ENCODE peak calls at places on chromosomes 4 and X, in six cellular contexts. One of them, this sample, is unnamed.

GRCh38 chr4:53011176-53011575 is 149.1 kb downstream of the RASL11B start:
- DNase-seq in breast epithelium: no peak
- DNase-seq in endothelial cell of umbilical vein: peak
- DNase-seq in uterus: no peak
- DNase-seq in prostate gland: no peak
- DNase-seq in suprapubic skin: no peak
- DNase-seq in this sample: no peak

GRCh38 chrX:14050704-14051103 is 21.0 kb upstream of the GEMIN8 start:
- DNase-seq in breast epithelium: no peak
- DNase-seq in endothelial cell of umbilical vein: no peak
- DNase-seq in uterus: no peak
- DNase-seq in prostate gland: no peak
- DNase-seq in suprapubic skin: no peak
- DNase-seq in this sample: no peak

GRCh38 chr4:38132140-38132673 is 172.0 kb downstream of the PTTG2 start:
- DNase-seq in breast epithelium: no peak
- DNase-seq in endothelial cell of umbilical vein: peak
- DNase-seq in uterus: peak
- DNase-seq in prostate gland: no peak
- DNase-seq in suprapubic skin: no peak
- DNase-seq in this sample: peak

GRCh38 chr4:113760094-113760851 is 1.3 kb downstream of the CAMK2D start:
- DNase-seq in breast epithelium: no peak
- DNase-seq in endothelial cell of umbilical vein: peak
- DNase-seq in uterus: peak
- DNase-seq in prostate gland: peak
- DNase-seq in suprapubic skin: no peak
- DNase-seq in this sample: peak

GRCh38 chr4:155966661-155967060 is 13.0 kb upstream of the CTSO start:
- DNase-seq in breast epithelium: no peak
- DNase-seq in endothelial cell of umbilical vein: no peak
- DNase-seq in uterus: no peak
- DNase-seq in prostate gland: no peak
- DNase-seq in suprapubic skin: no peak
- DNase-seq in this sample: no peak

GRCh38 chr4:141462361-141462760 is 174.0 kb upstream of the IL15 start:
- DNase-seq in breast epithelium: no peak
- DNase-seq in endothelial cell of umbilical vein: no peak
- DNase-seq in uterus: no peak
- DNase-seq in prostate gland: no peak
- DNase-seq in suprapubic skin: no peak
- DNase-seq in this sample: no peak

GRCh38 chr4:149166886-149167285 is 648.8 kb downstream of the IQCM start:
- DNase-seq in breast epithelium: no peak
- DNase-seq in endothelial cell of umbilical vein: no peak
- DNase-seq in uterus: no peak
- DNase-seq in prostate gland: no peak
- DNase-seq in suprapubic skin: no peak
- DNase-seq in this sample: no peak

GRCh38 chr4:65653740-65654361 is 16.4 kb downstream of the EPHA5 start:
- DNase-seq in breast epithelium: no peak
- DNase-seq in endothelial cell of umbilical vein: peak
- DNase-seq in uterus: no peak
- DNase-seq in prostate gland: no peak
- DNase-seq in suprapubic skin: no peak
- DNase-seq in this sample: no peak

GRCh38 chr4:187167126-187167525 is 443.5 kb upstream of the FAT1 start:
- DNase-seq in breast epithelium: no peak
- DNase-seq in endothelial cell of umbilical vein: no peak
- DNase-seq in uterus: no peak
- DNase-seq in prostate gland: no peak
- DNase-seq in suprapubic skin: no peak
- DNase-seq in this sample: no peak

GRCh38 chr4:87543835-87544461 is 14.8 kb upstream of the SPARCL1 start:
- DNase-seq in breast epithelium: no peak
- DNase-seq in endothelial cell of umbilical vein: peak
- DNase-seq in uterus: peak
- DNase-seq in prostate gland: peak
- DNase-seq in suprapubic skin: no peak
- DNase-seq in this sample: no peak

GRCh38 chr4:155539746-155540145 is 126.9 kb upstream of the GUCY1A1 start:
- DNase-seq in breast epithelium: no peak
- DNase-seq in endothelial cell of umbilical vein: no peak
- DNase-seq in uterus: no peak
- DNase-seq in prostate gland: no peak
- DNase-seq in suprapubic skin: no peak
- DNase-seq in this sample: no peak

GRCh38 chr4:109078724-109079123 is 223.7 kb downstream of the COL25A1 start:
- DNase-seq in breast epithelium: no peak
- DNase-seq in endothelial cell of umbilical vein: peak
- DNase-seq in uterus: no peak
- DNase-seq in prostate gland: no peak
- DNase-seq in suprapubic skin: no peak
- DNase-seq in this sample: no peak

GRCh38 chr4:151866266-151866918 is 105.6 kb upstream of the GATB start:
- DNase-seq in breast epithelium: no peak
- DNase-seq in endothelial cell of umbilical vein: no peak
- DNase-seq in uterus: no peak
- DNase-seq in prostate gland: no peak
- DNase-seq in suprapubic skin: no peak
- DNase-seq in this sample: no peak

GRCh38 chr4:25970241-25970675 is 56.2 kb downstream of the SMIM20 start:
- DNase-seq in breast epithelium: no peak
- DNase-seq in endothelial cell of umbilical vein: no peak
- DNase-seq in uterus: no peak
- DNase-seq in prostate gland: no peak
- DNase-seq in suprapubic skin: no peak
- DNase-seq in this sample: no peak

GRCh38 chr4:99853993-99854392 is 37.4 kb downstream of the DAPP1 start:
- DNase-seq in breast epithelium: no peak
- DNase-seq in endothelial cell of umbilical vein: no peak
- DNase-seq in uterus: no peak
- DNase-seq in prostate gland: no peak
- DNase-seq in suprapubic skin: no peak
- DNase-seq in this sample: no peak

GRCh38 chr4:99857302-99857701 is 36.9 kb downstream of the LAMTOR3 start:
- DNase-seq in breast epithelium: no peak
- DNase-seq in endothelial cell of umbilical vein: no peak
- DNase-seq in uterus: no peak
- DNase-seq in prostate gland: no peak
- DNase-seq in suprapubic skin: no peak
- DNase-seq in this sample: no peak

GRCh38 chr4:99855677-99856076 is 38.5 kb downstream of the LAMTOR3 start:
- DNase-seq in breast epithelium: no peak
- DNase-seq in endothelial cell of umbilical vein: no peak
- DNase-seq in uterus: no peak
- DNase-seq in prostate gland: no peak
- DNase-seq in suprapubic skin: no peak
- DNase-seq in this sample: no peak

GRCh38 chr4:99853190-99853589 is 36.6 kb downstream of the DAPP1 start:
- DNase-seq in breast epithelium: no peak
- DNase-seq in endothelial cell of umbilical vein: no peak
- DNase-seq in uterus: no peak
- DNase-seq in prostate gland: no peak
- DNase-seq in suprapubic skin: no peak
- DNase-seq in this sample: no peak

DNA sequence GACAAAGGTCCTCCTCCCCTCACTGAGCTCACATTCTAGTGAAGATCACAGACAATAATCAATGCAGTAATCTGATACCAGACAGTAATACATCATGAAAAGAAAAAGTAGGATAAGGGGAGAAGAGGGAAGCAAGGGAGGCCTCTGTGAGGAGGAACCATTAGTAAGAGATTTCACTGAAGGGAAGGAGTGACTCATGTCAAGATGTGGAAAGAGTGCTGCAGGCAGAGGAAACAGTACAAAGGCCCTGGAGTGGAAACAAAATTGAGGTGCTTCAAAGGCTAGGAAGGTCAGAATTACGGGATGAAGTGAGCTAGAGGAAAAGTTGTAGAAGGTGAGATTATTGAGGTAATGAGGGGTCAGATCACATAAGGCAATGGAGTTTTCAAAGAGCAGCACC is 38.1 kb downstream of the LAMTOR3 start:
- DNase-seq in breast epithelium: no peak
- DNase-seq in endothelial cell of umbilical vein: peak
- DNase-seq in uterus: no peak
- DNase-seq in prostate gland: no peak
- DNase-seq in suprapubic skin: no peak
- DNase-seq in this sample: no peak
- TF ChIP-seq CTCF in breast epithelium: no peak
- TF ChIP-seq CTCF in endothelial cell of umbilical vein: no peak
- TF ChIP-seq CTCF in uterus: no peak
- TF ChIP-seq CTCF in prostate gland: no peak
- TF ChIP-seq CTCF in suprapubic skin: no peak
- TF ChIP-seq CTCF in this sample: no peak

GRCh38 chr4:125314676-125315570 is at the start of gene FAT4:
- DNase-seq in breast epithelium: peak
- DNase-seq in endothelial cell of umbilical vein: peak
- DNase-seq in uterus: peak
- DNase-seq in prostate gland: peak
- DNase-seq in suprapubic skin: peak
- DNase-seq in this sample: peak
- TF ChIP-seq POLR2A in breast epithelium: peak
- TF ChIP-seq POLR2A in endothelial cell of umbilical vein: peak
- TF ChIP-seq POLR2A in uterus: peak
- TF ChIP-seq POLR2A in prostate gland: peak
- TF ChIP-seq POLR2A in suprapubic skin: peak
- TF ChIP-seq POLR2A in this sample: no peak

GRCh38 chr4:11397146-11397545 is 31.5 kb downstream of the HS3ST1 start:
- DNase-seq in breast epithelium: no peak
- DNase-seq in endothelial cell of umbilical vein: peak
- DNase-seq in uterus: no peak
- DNase-seq in prostate gland: no peak
- DNase-seq in suprapubic skin: no peak
- DNase-seq in this sample: no peak
- TF ChIP-seq CTCF in breast epithelium: no peak
- TF ChIP-seq CTCF in endothelial cell of umbilical vein: no peak
- TF ChIP-seq CTCF in uterus: no peak
- TF ChIP-seq CTCF in prostate gland: no peak
- TF ChIP-seq CTCF in suprapubic skin: no peak
- TF ChIP-seq CTCF in this sample: no peak

DNA sequence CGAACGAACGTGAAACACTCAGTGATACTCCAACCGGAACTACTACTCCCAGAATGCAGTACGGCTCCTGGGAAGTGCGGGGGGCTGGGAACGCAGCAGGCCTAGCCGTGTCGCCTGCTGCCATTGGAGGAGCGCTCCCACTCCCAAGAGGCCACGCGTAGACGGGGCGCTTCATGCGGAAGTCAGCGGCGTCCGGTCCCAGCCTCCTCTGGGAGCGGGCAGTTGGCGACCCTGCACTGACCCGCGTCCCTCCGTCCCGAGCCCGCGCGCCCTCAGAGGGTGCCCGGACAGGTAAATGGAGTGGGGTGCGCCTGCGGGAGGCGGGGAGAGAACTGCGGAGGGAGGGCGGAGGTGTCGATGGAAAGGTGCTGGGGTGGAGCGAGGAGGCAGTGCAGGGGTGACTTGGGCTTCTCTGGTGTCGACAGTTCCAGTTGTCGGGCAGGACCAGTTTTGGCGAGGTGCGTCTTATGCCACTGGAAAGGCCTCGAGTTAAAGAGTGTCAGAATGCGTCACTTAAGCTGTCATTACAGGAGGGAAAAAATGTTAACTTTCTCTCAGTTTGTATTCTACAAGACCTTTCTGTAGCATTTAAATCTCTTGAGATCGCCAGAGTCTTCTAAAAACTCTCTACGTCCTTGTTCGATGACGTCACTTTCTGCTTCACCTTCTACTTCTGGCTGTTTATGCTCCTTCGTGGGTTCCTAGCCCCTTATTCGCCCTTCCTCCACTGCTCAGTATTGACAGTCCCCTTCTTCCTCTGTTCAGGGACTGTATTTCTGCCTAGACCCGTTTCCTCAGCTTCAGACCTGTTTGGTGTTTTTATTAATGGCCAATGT is at the start of gene VAMP7:
- DNase-seq in breast epithelium: peak
- DNase-seq in endothelial cell of umbilical vein: peak
- DNase-seq in uterus: peak
- DNase-seq in prostate gland: peak
- DNase-seq in suprapubic skin: peak
- DNase-seq in this sample: peak
- TF ChIP-seq POLR2A in breast epithelium: peak
- TF ChIP-seq POLR2A in endothelial cell of umbilical vein: no peak
- TF ChIP-seq POLR2A in uterus: no peak
- TF ChIP-seq POLR2A in prostate gland: peak
- TF ChIP-seq POLR2A in suprapubic skin: peak
- TF ChIP-seq POLR2A in this sample: no peak

GRCh38 chr4:76148142-76148849 is at the start of gene NUP54:
- DNase-seq in breast epithelium: peak
- DNase-seq in endothelial cell of umbilical vein: peak
- DNase-seq in uterus: peak
- DNase-seq in prostate gland: peak
- DNase-seq in suprapubic skin: peak
- DNase-seq in this sample: peak

GRCh38 chr4:76147454-76148141 is 599 bp downstream of the NUP54 start:
- DNase-seq in breast epithelium: peak
- DNase-seq in endothelial cell of umbilical vein: peak
- DNase-seq in uterus: no peak
- DNase-seq in prostate gland: peak
- DNase-seq in suprapubic skin: peak
- DNase-seq in this sample: peak

DNA sequence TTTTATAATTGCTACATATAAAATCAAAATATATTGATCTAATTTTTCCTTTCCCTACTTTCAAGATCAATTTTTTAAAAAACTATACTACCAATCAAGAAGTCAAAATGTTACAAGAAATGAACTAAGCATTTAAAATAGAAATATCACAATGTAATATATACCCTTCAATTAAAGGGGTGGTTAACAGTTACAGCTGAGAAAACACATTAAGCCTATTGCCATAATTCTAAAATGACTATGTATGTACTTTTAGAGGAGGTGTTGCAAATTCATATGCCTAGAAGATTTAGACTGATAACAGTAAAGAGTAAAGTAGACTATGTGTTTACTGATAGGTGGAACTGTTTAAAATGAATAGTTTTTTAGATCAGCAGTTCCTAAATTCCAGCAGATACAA is 3.7 kb downstream of the NUP54 start:
- DNase-seq in breast epithelium: no peak
- DNase-seq in endothelial cell of umbilical vein: no peak
- DNase-seq in uterus: no peak
- DNase-seq in prostate gland: no peak
- DNase-seq in suprapubic skin: no peak
- DNase-seq in this sample: no peak
- TF ChIP-seq CTCF in breast epithelium: no peak
- TF ChIP-seq CTCF in endothelial cell of umbilical vein: no peak
- TF ChIP-seq CTCF in uterus: no peak
- TF ChIP-seq CTCF in prostate gland: no peak
- TF ChIP-seq CTCF in suprapubic skin: no peak
- TF ChIP-seq CTCF in this sample: no peak

This sample was measured in lower leg skin.